ENCODE peak calls at places on chromosomes 12 and 14, in eight cellular contexts. H is coronary artery; X is NCI-H1694 treated with DMSO at 0.1 percent for 48 hours; P is activated naive CD8-positive, alpha-beta T cell treated with anti-CD3 and anti-CD28 coated beads, Interleukin-2, amount 50 U/mL, for 16 hours; E is nephron progenitor cell; Y is NCI-H69; B is stimulated activated CD4-positive, alpha-beta T cell treated with anti-CD3 and anti-CD28 coated beads, Interleukin-1b, Interleukin-23, amount 100 ng/mL, for 4 hours; T is anterior cingulate cortex. Q is an unnamed sample.

GRCh38 chr12:16604853-16605252 is 1.1 kb downstream of the LMO3 start:
- DNase-seq in H (no peak), X (peak; percentile 66), P (no peak), E (peak; percentile 33), Y (peak; percentile 65), B (no peak), T (peak; percentile 37), Q (no peak)

GRCh38 chr14:24271134-24271833 is at the start of gene RABGGTA:
- DNase-seq in H (peak; percentile 82), X (peak; percentile 83), P (peak; percentile 80), E (peak; percentile 91), Y (peak; percentile 98), B (peak; percentile 86), T (peak; percentile 81), Q (peak; percentile 87)

GRCh38 chr12:30820406-30820946 is 65.7 kb upstream of the CAPRIN2 start:
- DNase-seq in H (no peak), X (no peak), P (no peak), E (no peak), Y (peak; percentile 63), B (no peak), T (no peak), Q (no peak)

GRCh38 chr14:90105756-90106155 is 44.0 kb downstream of the KCNK13 start:
- DNase-seq in H (no peak), X (no peak), P (no peak), E (no peak), Y (peak; percentile 18), B (no peak), T (peak; percentile 56), Q (no peak)

GRCh38 chr14:53226553-53226952 is 73.4 kb upstream of the DDHD1 start:
- DNase-seq in H (no peak), X (no peak), P (no peak), E (no peak), Y (no peak), B (no peak), T (no peak), Q (no peak)

GRCh38 chr14:30940886-30941285 is 66.5 kb downstream of the COCH start:
- DNase-seq in H (no peak), X (no peak), P (no peak), E (no peak), Y (no peak), B (no peak), T (no peak), Q (no peak)

GRCh38 chr12:52063986-52064649 is 5.7 kb upstream of the ATG101 start:
- DNase-seq in H (peak; percentile 90), X (no peak), P (no peak), E (no peak), Y (no peak), B (no peak), T (no peak), Q (no peak)

GRCh38 chr12:62900686-62901272 is 34.2 kb downstream of the PPM1H start:
- DNase-seq in H (no peak), X (no peak), P (no peak), E (no peak), Y (peak; percentile 52), B (no peak), T (no peak), Q (no peak)

GRCh38 chr14:101503431-101504095 is 57.7 kb upstream of the DIO3 start:
- DNase-seq in H (peak; percentile 46), X (no peak), P (no peak), E (no peak), Y (no peak), B (no peak), T (no peak), Q (no peak)

GRCh38 chr14:75615200-75615599 is 36.8 kb downstream of the FLVCR2 start:
- DNase-seq in H (no peak), X (no peak), P (no peak), E (no peak), Y (no peak), B (no peak), T (no peak), Q (no peak)

GRCh38 chr12:51948066-51948465 is 3.4 kb upstream of the ACVR1B start:
- DNase-seq in H (peak; percentile 52), X (no peak), P (no peak), E (no peak), Y (no peak), B (no peak), T (no peak), Q (no peak)

GRCh38 chr12:67155863-67156262 is 113.3 kb upstream of the CAND1 start:
- DNase-seq in H (no peak), X (no peak), P (no peak), E (no peak), Y (no peak), B (no peak), T (no peak), Q (no peak)

GRCh38 chr14:90816686-90817436 is 631 bp upstream of the TTC7B start:
- DNase-seq in H (no peak), X (no peak), P (no peak), E (no peak), Y (no peak), B (no peak), T (no peak), Q (no peak)

GRCh38 chr14:67285876-67286452 is 44.7 kb downstream of the PALS1 start:
- DNase-seq in H (no peak), X (peak; percentile 80), P (no peak), E (no peak), Y (peak; percentile 52), B (no peak), T (no peak), Q (no peak)

GRCh38 chr14:75720828-75721227 is 59.8 kb downstream of the TTLL5 start:
- DNase-seq in H (peak; percentile 81), X (no peak), P (no peak), E (no peak), Y (no peak), B (no peak), T (peak; percentile 68), Q (no peak)

GRCh38 chr12:47034661-47035060 is 44.8 kb upstream of the PCED1B start:
- DNase-seq in H (no peak), X (no peak), P (no peak), E (no peak), Y (no peak), B (no peak), T (no peak), Q (no peak)

GRCh38 chr14:34043627-34044372 is 92.9 kb upstream of the EGLN3 start:
- DNase-seq in H (no peak), X (no peak), P (peak; percentile 31), E (no peak), Y (no peak), B (peak; percentile 27), T (no peak), Q (peak; percentile 83)

GRCh38 chr14:95039993-95040348 is 117.4 kb downstream of the DICER1 start:
- DNase-seq in H (no peak), X (no peak), P (no peak), E (no peak), Y (no peak), B (no peak), T (no peak), Q (no peak)

GRCh38 chr14:32050839-32051238 is 26.3 kb upstream of the ARHGAP5 start:
- DNase-seq in H (no peak), X (no peak), P (no peak), E (no peak), Y (peak; percentile 65), B (no peak), T (no peak), Q (no peak)

GRCh38 chr12:45235087-45236025 is 19.5 kb downstream of the ANO6 start:
- DNase-seq in H (no peak), X (no peak), P (no peak), E (no peak), Y (peak; percentile 52), B (no peak), T (no peak), Q (no peak)

GRCh38 chr12:62098131-62098530 is 162.1 kb upstream of the USP15 start:
- DNase-seq in H (no peak), X (no peak), P (no peak), E (no peak), Y (no peak), B (no peak), T (no peak), Q (no peak)

GRCh38 chr12:132481771-132482745 is 7.9 kb upstream of the FBRSL1 start:
- DNase-seq in H (no peak), X (no peak), P (no peak), E (no peak), Y (no peak), B (no peak), T (no peak), Q (no peak)